ENCODE peak calls at places on chromosomes 6 and 20, in eight cellular contexts. J, U, N, Y, D, F, A and X are unnamed samples.

GRCh38 chr6:83429857-83430605 is 820 bp downstream of the ME1 start:
- DNase-seq in J (peak), U (no peak), N (no peak), Y (no peak), D (no peak), F (no peak), A (peak), X (peak)

GRCh38 chr6:134850906-134851305 is 99.0 kb downstream of the ALDH8A1 start:
- DNase-seq in J (no peak), U (no peak), N (no peak), Y (no peak), D (no peak), F (no peak), A (no peak), X (no peak)

GRCh38 chr6:44029489-44030185 is 97.6 kb downstream of the MRPL14 start:
- DNase-seq in J (peak), U (no peak), N (no peak), Y (no peak), D (peak), F (no peak), A (no peak), X (no peak)

GRCh38 chr20:58224097-58224496 is 4.4 kb downstream of the ANKRD60 start:
- DNase-seq in J (no peak), U (no peak), N (no peak), Y (no peak), D (no peak), F (no peak), A (no peak), X (no peak)

GRCh38 chr6:107345398-107345797 is 114.0 kb downstream of the PDSS2 start:
- DNase-seq in J (no peak), U (no peak), N (no peak), Y (no peak), D (no peak), F (no peak), A (no peak), X (no peak)

GRCh38 chr20:60062431-60063336 is 104.5 kb downstream of the CDH26 start:
- DNase-seq in J (peak), U (no peak), N (no peak), Y (no peak), D (peak), F (no peak), A (no peak), X (peak)

GRCh38 chr6:129749749-129750120 is 39.8 kb upstream of the ARHGAP18 start:
- DNase-seq in J (peak), U (no peak), N (no peak), Y (no peak), D (no peak), F (no peak), A (no peak), X (no peak)

GRCh38 chr6:113664909-113665308 is 192.2 kb upstream of the MARCKS start:
- DNase-seq in J (no peak), U (no peak), N (no peak), Y (no peak), D (no peak), F (no peak), A (no peak), X (no peak)

GRCh38 chr6:35359744-35360348 is 17.5 kb downstream of the PPARD start:
- DNase-seq in J (peak), U (no peak), N (no peak), Y (peak), D (peak), F (no peak), A (no peak), X (peak)

GRCh38 chr6:160137989-160138835 is 16.6 kb downstream of the SLC22A1 start:
- DNase-seq in J (peak), U (no peak), N (peak), Y (peak), D (no peak), F (peak), A (peak), X (no peak)

GRCh38 chr20:59835448-59836395 is 97.7 kb downstream of the SYCP2 start:
- DNase-seq in J (peak), U (no peak), N (no peak), Y (peak), D (no peak), F (no peak), A (peak), X (no peak)

GRCh38 chr6:153424719-153425400 is 293.8 kb upstream of the RGS17 start:
- DNase-seq in J (no peak), U (no peak), N (no peak), Y (no peak), D (no peak), F (no peak), A (no peak), X (no peak)

GRCh38 chr20:58721951-58722371 is 29.4 kb downstream of the NPEPL1 start:
- DNase-seq in J (no peak), U (no peak), N (no peak), Y (no peak), D (peak), F (no peak), A (peak), X (no peak)

GRCh38 chr6:22036267-22036666 is 260.6 kb downstream of the PRL start:
- DNase-seq in J (peak), U (no peak), N (no peak), Y (no peak), D (no peak), F (no peak), A (no peak), X (no peak)

GRCh38 chr20:10090588-10091166 is 55.9 kb downstream of the ANKEF1 start:
- DNase-seq in J (peak), U (no peak), N (no peak), Y (peak), D (no peak), F (no peak), A (peak), X (no peak)

GRCh38 chr6:121426686-121427085 is 8.8 kb upstream of the GJA1 start:
- DNase-seq in J (no peak), U (no peak), N (no peak), Y (no peak), D (no peak), F (no peak), A (no peak), X (no peak)

GRCh38 chr6:143394351-143394750 is 56.1 kb downstream of the ADAT2 start:
- DNase-seq in J (no peak), U (no peak), N (no peak), Y (no peak), D (no peak), F (no peak), A (no peak), X (no peak)

GRCh38 chr6:148144917-148145521 is 197.6 kb upstream of the SASH1 start:
- DNase-seq in J (peak), U (no peak), N (peak), Y (peak), D (peak), F (peak), A (peak), X (peak)

GRCh38 chr6:98136333-98136732 is 698.0 kb upstream of the POU3F2 start:
- DNase-seq in J (no peak), U (no peak), N (no peak), Y (no peak), D (no peak), F (no peak), A (no peak), X (no peak)

GRCh38 chr6:128400875-128401274 is 119.5 kb downstream of the PTPRK start:
- DNase-seq in J (peak), U (no peak), N (no peak), Y (no peak), D (no peak), F (no peak), A (no peak), X (no peak)

GRCh38 chr6:130396722-130397121 is 30.9 kb downstream of the TMEM200A start:
- DNase-seq in J (no peak), U (no peak), N (no peak), Y (no peak), D (no peak), F (no peak), A (no peak), X (no peak)

GRCh38 chr6:45448417-45449389 is 71.0 kb upstream of the SUPT3H start:
- DNase-seq in J (peak), U (no peak), N (no peak), Y (no peak), D (no peak), F (no peak), A (no peak), X (no peak)

GRCh38 chr6:34223964-34224940 is 12.4 kb upstream of the HMGA1 start:
- DNase-seq in J (peak), U (peak), N (peak), Y (peak), D (peak), F (peak), A (peak), X (peak)

GRCh38 chr6:130937942-130938604 is 110.9 kb downstream of the SMLR1 start:
- DNase-seq in J (peak), U (no peak), N (no peak), Y (no peak), D (no peak), F (no peak), A (no peak), X (no peak)

GRCh38 chr20:21391495-21392298 is 5.6 kb downstream of the NKX2-4 start:
- DNase-seq in J (no peak), U (no peak), N (no peak), Y (no peak), D (peak), F (no peak), A (no peak), X (no peak)

GRCh38 chr6:45132683-45133294 is 195.3 kb upstream of the RUNX2 start:
- DNase-seq in J (no peak), U (no peak), N (no peak), Y (no peak), D (no peak), F (no peak), A (no peak), X (no peak)

GRCh38 chr6:22536111-22536510 is 33.3 kb upstream of the HDGFL1 start:
- DNase-seq in J (no peak), U (no peak), N (no peak), Y (no peak), D (no peak), F (no peak), A (no peak), X (no peak)

GRCh38 chr20:55579802-55580201 is 425.5 kb downstream of the CBLN4 start:
- DNase-seq in J (no peak), U (no peak), N (no peak), Y (no peak), D (no peak), F (no peak), A (no peak), X (no peak)

GRCh38 chr20:8540466-8540865 is 408.4 kb downstream of the PLCB1 start:
- DNase-seq in J (no peak), U (no peak), N (no peak), Y (no peak), D (no peak), F (no peak), A (no peak), X (no peak)

GRCh38 chr20:20213722-20214121 is 154.2 kb upstream of the INSM1 start:
- DNase-seq in J (no peak), U (no peak), N (no peak), Y (no peak), D (no peak), F (no peak), A (no peak), X (no peak)

DNA sequence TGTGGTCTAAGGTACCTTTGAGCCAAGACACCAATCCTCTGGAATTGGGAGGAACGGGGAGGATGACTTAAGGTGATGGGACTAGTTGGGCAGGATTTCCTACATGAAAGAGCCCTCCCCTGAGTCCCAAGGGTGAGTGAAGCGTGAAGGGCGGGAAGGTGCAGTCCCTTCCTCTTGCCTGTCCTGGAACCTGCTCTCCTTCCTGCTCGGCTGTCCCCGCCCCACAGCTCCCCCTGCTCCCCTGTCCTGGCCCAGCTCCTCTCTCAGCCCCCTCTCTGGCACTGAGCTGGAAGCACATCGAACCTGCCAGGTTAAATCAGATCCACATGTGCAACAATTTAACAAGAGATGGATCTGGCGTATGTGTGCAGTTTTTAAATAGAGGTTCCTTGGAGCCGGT is 95.0 kb downstream of the LRFN2 start:
- DNase-seq in J (no peak), U (no peak), N (no peak), Y (no peak), D (no peak), F (no peak), A (no peak), X (no peak)
- H3K27ac ChIP-seq in J (no peak), U (no peak), N (no peak), Y (no peak), D (no peak), F (no peak), A (no peak), X (no peak)

DNA sequence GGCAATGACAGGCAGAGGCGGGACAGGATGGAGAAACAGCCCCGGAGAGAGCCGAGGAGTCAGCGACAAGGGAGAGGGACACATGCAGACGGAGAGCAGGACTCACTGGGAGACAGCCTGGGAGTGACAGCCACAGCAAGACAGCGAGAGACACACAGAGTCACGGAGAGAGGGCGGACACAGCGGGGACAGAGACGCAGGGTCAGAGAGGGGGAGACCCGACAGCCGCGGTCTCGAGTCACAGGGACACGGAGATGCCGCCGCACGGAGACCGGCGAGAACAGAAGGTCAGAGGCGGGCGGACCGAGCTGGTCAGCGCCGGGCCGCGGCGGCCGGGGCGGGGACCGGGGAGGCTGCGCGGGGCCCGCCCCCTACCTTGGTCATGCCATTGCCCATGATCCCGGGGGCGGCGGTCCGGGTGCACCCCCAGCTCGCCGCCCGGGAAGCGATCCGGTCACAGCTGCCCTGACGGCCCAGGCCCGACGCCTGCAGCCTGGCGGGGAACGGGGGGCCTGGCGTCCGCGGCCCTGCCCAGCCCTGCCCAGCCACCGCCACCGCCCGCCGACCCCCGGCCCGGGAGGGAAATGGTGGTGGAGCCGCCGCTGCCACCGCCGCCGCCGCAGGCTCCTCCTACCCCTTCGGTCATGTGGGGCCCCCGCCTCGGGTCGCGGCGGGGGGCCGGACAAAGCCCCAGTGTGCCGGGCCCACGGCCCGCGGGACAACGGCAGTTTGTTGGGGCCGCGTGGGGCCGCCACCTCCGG is at the start of the genes DUSP15 and TTLL9:
- DNase-seq in J (no peak), U (no peak), N (no peak), Y (peak), D (peak), F (no peak), A (peak), X (no peak)
- H3K27ac ChIP-seq in J (no peak), U (peak), N (no peak), Y (no peak), D (no peak), F (no peak), A (no peak), X (peak)

DNA sequence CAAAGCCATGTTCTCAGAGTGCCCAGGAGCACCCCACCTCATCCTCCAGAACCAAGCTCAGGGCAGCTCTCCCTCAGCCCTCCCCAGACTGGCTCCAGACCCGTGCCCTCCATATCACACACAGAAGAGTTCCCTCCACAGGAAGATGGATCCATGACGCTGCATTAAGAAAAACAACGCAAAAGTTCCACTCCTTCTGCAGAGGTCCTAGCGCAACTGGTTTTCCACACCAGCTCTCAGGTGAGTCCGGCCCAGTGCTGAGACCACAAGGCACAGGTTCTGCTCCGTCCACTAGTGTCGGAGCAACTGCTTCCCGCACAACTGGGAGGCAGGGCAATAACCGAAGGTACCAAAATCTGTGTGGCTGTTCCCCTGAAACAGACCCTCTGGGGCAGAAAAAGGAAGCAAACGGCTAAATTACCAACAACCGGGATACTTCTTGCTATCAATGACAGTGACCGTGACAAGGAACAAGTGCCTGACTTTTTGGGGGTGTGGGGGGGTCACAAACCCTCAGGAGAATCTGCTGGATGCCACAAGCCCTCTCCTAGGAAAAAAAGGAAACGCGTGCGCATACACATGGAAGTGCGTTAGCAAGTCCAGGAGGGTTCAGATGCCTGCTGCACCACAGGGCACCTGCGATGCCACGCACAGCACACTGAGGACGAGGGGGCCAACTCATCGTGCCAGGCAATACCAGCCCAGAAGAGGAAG is 49.2 kb downstream of the MYH7B start:
- DNase-seq in J (no peak), U (no peak), N (no peak), Y (no peak), D (peak), F (no peak), A (no peak), X (no peak)
- H3K27ac ChIP-seq in J (no peak), U (no peak), N (no peak), Y (no peak), D (no peak), F (no peak), A (no peak), X (no peak)

DNA sequence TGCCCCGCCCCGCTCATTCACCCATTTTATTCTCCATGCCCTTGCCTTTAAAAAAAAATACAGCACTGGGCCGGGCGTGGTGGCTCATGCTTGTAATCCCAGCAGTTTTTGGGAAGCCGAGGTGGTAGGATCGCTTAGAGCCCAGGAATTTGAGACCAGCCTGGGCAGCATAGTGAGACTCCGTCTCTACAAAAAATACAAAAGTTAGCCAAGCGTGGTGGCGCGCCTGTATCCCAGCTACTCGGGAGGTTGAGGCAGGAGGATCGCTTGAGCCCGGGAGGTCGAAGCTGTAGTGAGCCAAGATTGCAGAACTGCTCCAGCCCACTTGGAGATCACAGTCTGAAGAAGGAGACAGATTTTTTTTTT is 407 bp upstream of the KIF6 start:
- DNase-seq in J (no peak), U (no peak), N (no peak), Y (no peak), D (no peak), F (no peak), A (no peak), X (no peak)
- H3K27ac ChIP-seq in J (no peak), U (no peak), N (no peak), Y (no peak), D (no peak), F (no peak), A (no peak), X (peak)

DNA sequence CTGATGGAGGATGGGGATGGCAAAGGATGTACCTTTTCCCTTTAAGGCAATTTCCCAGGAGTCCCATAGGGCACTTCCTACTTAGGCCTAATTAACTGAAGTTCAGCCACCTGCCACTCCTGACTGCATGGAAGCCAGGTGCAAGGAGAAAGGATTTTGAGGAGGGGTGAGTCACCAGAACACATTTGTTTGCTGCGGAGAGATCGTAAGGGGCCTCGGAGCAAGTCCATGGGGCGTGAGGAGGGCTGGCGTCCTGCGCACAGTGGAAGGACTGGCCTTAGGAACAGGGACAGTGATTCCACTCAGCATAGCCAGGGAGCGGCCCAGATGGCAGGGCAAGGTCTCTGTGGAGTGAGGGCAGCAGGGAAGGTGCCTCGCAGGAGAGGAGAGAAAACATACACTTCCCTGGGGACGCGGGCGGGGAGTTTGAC is 11.8 kb upstream of the MAP1LC3A start:
- DNase-seq in J (no peak), U (no peak), N (no peak), Y (no peak), D (no peak), F (no peak), A (peak), X (no peak)
- H3K27ac ChIP-seq in J (no peak), U (no peak), N (no peak), Y (no peak), D (no peak), F (no peak), A (peak), X (no peak)

DNA sequence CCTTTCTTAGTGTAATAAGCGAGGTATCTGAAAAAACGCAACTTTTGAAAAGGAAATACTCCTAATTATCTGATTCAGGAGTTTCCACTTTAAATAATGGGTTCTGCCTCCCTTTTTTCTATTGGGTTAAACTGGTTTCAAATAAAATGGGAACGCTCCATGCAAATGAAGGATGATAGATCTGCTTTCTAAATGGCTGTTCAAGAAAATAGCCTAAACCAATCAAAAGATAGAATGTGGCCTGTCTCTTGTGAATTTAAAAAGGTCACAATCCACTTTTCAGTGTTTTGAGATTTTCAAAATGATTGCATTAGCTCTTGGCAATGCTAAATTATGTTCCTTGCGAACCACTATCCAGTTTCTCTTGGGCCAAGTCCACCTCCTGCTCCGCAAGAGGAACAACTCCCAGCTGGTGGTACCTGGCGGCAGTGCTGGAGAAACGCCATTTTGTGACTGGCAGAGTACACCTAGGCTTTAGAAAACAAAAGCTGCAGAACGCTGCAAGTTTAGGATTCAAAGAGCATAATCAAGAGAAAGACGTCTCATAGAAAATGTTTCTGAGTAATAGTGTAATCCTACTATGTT is 56.8 kb downstream of the TRIM38 start:
- DNase-seq in J (no peak), U (no peak), N (no peak), Y (no peak), D (no peak), F (no peak), A (no peak), X (no peak)
- H3K27ac ChIP-seq in J (no peak), U (peak), N (no peak), Y (no peak), D (no peak), F (no peak), A (no peak), X (no peak)

DNA sequence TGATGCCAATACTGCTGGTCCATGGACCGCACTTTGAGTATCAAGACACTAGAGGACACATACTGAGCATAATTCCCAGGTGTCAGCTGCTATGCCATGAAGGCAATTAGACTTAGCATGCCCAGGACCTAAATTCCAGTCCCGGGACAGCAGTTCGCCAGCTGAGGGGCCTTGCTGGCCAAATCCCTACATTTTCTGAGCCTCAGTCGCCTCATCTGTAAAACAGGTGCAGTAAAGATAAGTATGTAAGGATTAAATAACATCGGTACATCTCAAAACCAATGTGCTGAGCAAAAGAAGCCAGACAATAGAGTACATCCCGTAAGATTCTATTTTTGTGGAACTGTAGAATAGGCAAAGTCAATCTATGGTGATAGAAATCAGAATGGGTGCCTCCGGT is 1.0 kb downstream of the BFSP1 start:
- DNase-seq in J (no peak), U (no peak), N (no peak), Y (no peak), D (no peak), F (no peak), A (no peak), X (no peak)
- H3K27ac ChIP-seq in J (no peak), U (no peak), N (no peak), Y (no peak), D (no peak), F (no peak), A (no peak), X (no peak)